ENCODE peak calls at places on chromosomes 11 and 22, in six cellular contexts. J is endodermal cell, P is upper lobe of right lung, E is PC-9, F is testis, B is body of pancreas. D is an unnamed sample.

GRCh38 chr11:126111458-126112116 is 48.9 kb upstream of the CDON start:
- DNase-seq in J (no peak), P (no peak), E (no peak), F (no peak), B (no peak), D (no peak)

GRCh38 chr11:2796508-2797180 is 88.9 kb downstream of the CDKN1C start:
- DNase-seq in J (peak; percentile 33), P (peak; percentile 46), E (no peak), F (no peak), B (peak; percentile 0), D (no peak)

GRCh38 chr11:42707541-42707940 is 604.3 kb upstream of the API5 start:
- DNase-seq in J (no peak), P (no peak), E (peak; percentile 19), F (no peak), B (no peak), D (no peak)

GRCh38 chr22:46067159-46068111 is 82.9 kb upstream of the PPARA start:
- DNase-seq in J (no peak), P (no peak), E (no peak), F (peak; percentile 24), B (no peak), D (no peak)

GRCh38 chr11:57306156-57306876 is 18.4 kb downstream of the TNKS1BP1 start:
- DNase-seq in J (no peak), P (no peak), E (no peak), F (no peak), B (no peak), D (no peak)

GRCh38 chr11:12989428-12990242 is 19.5 kb upstream of the RASSF10 start:
- DNase-seq in J (peak; percentile 50), P (no peak), E (no peak), F (no peak), B (no peak), D (no peak)

GRCh38 chr11:69471329-69472052 is 10.0 kb upstream of the LINC01488 start:
- DNase-seq in J (peak; percentile 67), P (no peak), E (no peak), F (no peak), B (no peak), D (no peak)

GRCh38 chr11:36452987-36453386 is 57.1 kb downstream of the TRAF6 start:
- DNase-seq in J (no peak), P (no peak), E (peak; percentile 43), F (no peak), B (no peak), D (no peak)

GRCh38 chr11:46127150-46127638 is 5.9 kb upstream of the PHF21A start:
- DNase-seq in J (no peak), P (no peak), E (peak; percentile 81), F (no peak), B (peak; percentile 41), D (peak; percentile 33)

GRCh38 chr11:12006552-12007229 is 1.7 kb downstream of the DKK3 start:
- DNase-seq in J (no peak), P (no peak), E (no peak), F (no peak), B (no peak), D (no peak)

GRCh38 chr11:44427432-44427831 is 117.5 kb upstream of the ALX4 start:
- DNase-seq in J (peak; percentile 88), P (no peak), E (no peak), F (peak; percentile 21), B (no peak), D (no peak)

GRCh38 chr11:9858822-9859221 is 194.9 kb downstream of the SWAP70 start:
- DNase-seq in J (peak; percentile 56), P (no peak), E (no peak), F (no peak), B (peak; percentile 7), D (no peak)

GRCh38 chr22:34105461-34106062 is 185.3 kb upstream of the LARGE1 start:
- DNase-seq in J (peak; percentile 95), P (peak; percentile 72), E (no peak), F (peak; percentile 75), B (peak; percentile 60), D (no peak)

GRCh38 chr22:30348837-30349236 is 7.9 kb downstream of the SF3A1 start:
- DNase-seq in J (no peak), P (no peak), E (no peak), F (no peak), B (no peak), D (no peak)

GRCh38 chr11:126318642-126319373 is 14.9 kb downstream of the DCPS start:
- DNase-seq in J (no peak), P (no peak), E (no peak), F (peak; percentile 56), B (peak; percentile 56), D (no peak)

GRCh38 chr22:39282642-39283311 is 36.6 kb downstream of the RPL3 start:
- DNase-seq in J (peak; percentile 57), P (no peak), E (peak; percentile 64), F (no peak), B (no peak), D (no peak)

GRCh38 chr11:120386774-120387371 is 50.7 kb downstream of the ARHGEF12 start:
- DNase-seq in J (no peak), P (no peak), E (no peak), F (no peak), B (no peak), D (no peak)

GRCh38 chr11:64670975-64671374 is 52.0 kb downstream of the NRXN2 start:
- DNase-seq in J (no peak), P (no peak), E (no peak), F (no peak), B (no peak), D (no peak)

GRCh38 chr11:64674774-64675173 is 48.2 kb downstream of the NRXN2 start:
- DNase-seq in J (no peak), P (no peak), E (no peak), F (no peak), B (no peak), D (no peak)

GRCh38 chr11:64672875-64673274 is 50.1 kb downstream of the NRXN2 start:
- DNase-seq in J (no peak), P (no peak), E (no peak), F (no peak), B (no peak), D (no peak)

GRCh38 chr11:64675417-64676252 is 47.4 kb downstream of the NRXN2 start:
- DNase-seq in J (no peak), P (no peak), E (no peak), F (peak; percentile 73), B (peak; percentile 69), D (no peak)

DNA sequence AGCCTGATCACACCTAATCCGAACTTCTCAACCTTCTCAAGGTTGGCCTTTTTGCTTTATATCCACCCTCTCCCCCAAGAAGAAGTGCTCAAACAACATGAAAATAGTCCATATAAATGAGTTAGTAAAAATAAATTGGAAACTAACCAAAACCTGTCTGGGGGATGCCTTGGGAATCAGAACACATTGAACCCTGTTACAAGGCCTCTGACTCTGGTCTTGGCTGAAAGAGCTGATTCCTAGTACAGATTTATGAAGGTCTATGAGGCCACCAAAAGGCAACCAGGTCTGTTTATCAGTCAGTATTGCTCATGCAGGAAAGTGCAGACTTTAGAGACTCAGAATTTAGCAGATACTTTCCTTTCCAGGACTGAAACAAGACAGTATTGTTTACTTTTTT is 49.7 kb downstream of the NRXN2 start:
- DNase-seq in J (no peak), P (no peak), E (no peak), F (no peak), B (no peak), D (no peak)
- H3K27me3 ChIP-seq in J (no peaks in the 10 kb centered on the region), P (peaks cover 24% of the 10 kb centered on the region), E (peaks cover 82% of the 10 kb centered on the region), F (no peaks in the 10 kb centered on the region), B (no peaks in the 10 kb centered on the region), D (peaks cover 18% of the 10 kb centered on the region)

GRCh38 chr22:37570661-37570976 is 9.3 kb downstream of the LGALS2 start:
- DNase-seq in J (no peak), P (no peak), E (no peak), F (no peak), B (no peak), D (no peak)

GRCh38 chr22:37571992-37572373 is 7.9 kb downstream of the LGALS2 start:
- DNase-seq in J (no peak), P (no peak), E (no peak), F (no peak), B (no peak), D (no peak)

GRCh38 chr22:37569921-37570660 is 9.8 kb downstream of the LGALS2 start:
- DNase-seq in J (no peak), P (peak; percentile 78), E (peak; percentile 70), F (no peak), B (peak; percentile 99), D (no peak)

GRCh38 chr22:37569009-37569920 is 9.0 kb downstream of the CDC42EP1 start:
- DNase-seq in J (peak; percentile 96), P (peak; percentile 87), E (peak; percentile 81), F (no peak), B (peak; percentile 97), D (no peak)

DNA sequence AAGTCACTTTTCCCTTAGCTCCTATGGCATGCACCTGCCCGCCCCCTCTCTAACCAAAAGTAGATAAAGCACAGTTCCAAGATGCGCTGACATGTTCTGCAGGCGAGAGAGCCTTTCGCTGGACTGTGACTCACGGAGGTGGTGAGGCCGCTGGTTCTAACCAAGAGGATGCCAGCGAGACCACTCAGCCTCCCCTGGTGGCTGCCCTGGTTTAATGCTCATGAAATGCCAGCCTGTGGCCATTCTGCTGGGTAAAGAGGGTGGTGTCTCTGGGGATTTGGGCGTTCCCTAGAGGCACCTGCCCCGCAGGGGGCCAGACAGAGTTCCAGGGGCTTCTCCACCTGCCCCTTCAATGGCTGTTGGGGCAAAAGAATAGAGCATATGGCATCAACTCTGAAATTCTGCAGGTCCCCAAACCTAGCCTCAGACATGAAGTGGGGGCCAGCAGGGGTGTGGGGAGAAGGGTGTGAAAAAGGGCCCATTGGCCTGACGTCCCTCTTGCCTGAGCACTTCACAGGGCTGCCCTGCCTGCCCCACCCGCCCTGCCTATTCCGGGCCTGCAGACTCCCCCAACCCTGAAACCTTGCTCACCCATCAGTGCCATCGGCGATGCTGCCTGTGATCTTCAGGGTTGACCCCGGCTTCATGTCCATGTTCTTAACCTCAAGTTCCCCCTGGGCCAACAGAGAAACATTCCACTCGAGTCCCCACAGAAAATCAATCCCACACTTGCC is 8.5 kb downstream of the LGALS2 start:
- DNase-seq in J (no peak), P (no peak), E (peak; percentile 68), F (no peak), B (peak; percentile 65), D (no peak)
- TF ChIP-seq CTCF in J (peak; percentile 41), P (no peak), E (peak; percentile 39), F (no peak), B (no peak), D (no peak)

DNA sequence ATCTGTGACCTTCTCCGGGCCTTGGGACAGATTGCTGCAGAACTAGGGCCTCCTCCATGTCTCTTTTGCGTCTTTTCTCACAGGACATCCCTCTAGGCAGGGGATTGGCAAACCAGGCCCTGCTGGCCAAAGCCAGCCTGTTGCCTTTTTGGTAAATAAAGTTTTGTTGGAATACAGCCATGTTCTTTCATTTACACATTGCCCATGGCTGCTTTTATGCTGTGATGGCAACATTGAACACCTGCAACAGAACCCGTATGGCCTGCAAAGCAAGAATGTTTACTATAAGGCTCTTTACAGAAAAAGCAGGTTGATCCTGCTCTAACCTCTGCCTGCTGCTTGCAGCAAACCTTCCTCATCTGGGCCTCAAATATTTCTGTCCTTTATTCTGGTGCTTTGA is 56.8 kb upstream of the B3GAT1 start:
- DNase-seq in J (no peak), P (no peak), E (peak; percentile 48), F (no peak), B (no peak), D (no peak)
- H3K27ac ChIP-seq in J (no peak overlapping the region), P (no peak overlapping the region), E (no peak overlapping the region), F (no peak overlapping the region), B (no peak overlapping the region), D (no peak overlapping the region)

DNA sequence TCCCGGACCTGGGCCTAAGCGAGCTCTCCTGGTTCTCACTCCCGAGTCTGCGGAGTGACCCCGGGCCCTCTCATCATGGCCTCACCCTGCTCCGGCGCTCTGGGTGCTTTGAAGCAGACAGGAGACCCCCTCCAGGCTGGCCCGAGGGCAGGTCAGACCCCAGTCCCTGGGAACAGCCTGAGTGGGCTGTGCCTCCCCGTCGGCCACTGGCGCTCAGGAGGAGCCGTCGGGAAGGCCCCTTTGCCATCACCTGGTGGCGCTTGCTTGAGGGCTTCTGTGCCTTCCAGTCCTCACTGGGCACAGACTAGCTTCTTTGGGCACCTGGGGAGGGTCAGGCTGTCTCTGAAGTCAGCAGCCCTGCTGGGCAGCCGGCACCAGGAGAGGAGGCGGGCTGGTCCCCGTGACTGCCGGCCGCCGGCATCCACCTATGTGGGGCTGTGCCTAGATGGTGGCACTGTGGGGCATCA is 6.7 kb downstream of the BRSK2 start:
- DNase-seq in J (no peak), P (no peak), E (no peak), F (no peak), B (no peak), D (no peak)
- H3K27me3 ChIP-seq in J (peaks cover 6% of the 10 kb centered on the region), P (peaks cover 51% of the 10 kb centered on the region), E (peaks cover 18% of the 10 kb centered on the region), F (no peaks in the 10 kb centered on the region), B (no peaks in the 10 kb centered on the region), D (peaks cover 13% of the 10 kb centered on the region)